ENCODE peak calls at places on chromosome X, in ten cellular contexts. U is activated CD4-positive, alpha-beta T cell treated with anti-CD3 and anti-CD28 coated beads, Interleukin-2, amount 50 U/mL, for 1 hour; Z is NCI-H1694 treated with DMSO at 0.1 percent for 48 hours; C is cardiac muscle cell; F is anterior cingulate cortex; W is stimulated activated CD8-positive, alpha-beta memory T cell treated with anti-CD3 and anti-CD28 coated beads, Interleukin-4, amount 100 ng/mL, for 48 hours; Q is progenitor cell of endocrine pancreas; M is effector CD4-positive, alpha-beta T cell; D is H9; T is omental fat pad. O is an unnamed sample.
A peak's percentile ranks its signal among the peaks of the same experiment; 100 is the strongest.

GRCh38 chrX:150150081-150150779 is 211.9 kb upstream of the EOLA2 start:
- DNase-seq in U (no peak), Z (no peak), C (no peak), F (peak; percentile 12), W (no peak), Q (no peak), M (no peak), D (no peak), T (no peak), O (no peak)

GRCh38 chrX:132169554-132169953 is 41.7 kb upstream of the FRMD7 start:
- DNase-seq in U (no peak), Z (no peak), C (no peak), F (no peak), W (no peak), Q (no peak), M (no peak), D (no peak), T (no peak), O (no peak)

GRCh38 chrX:77788050-77788449 is 2.0 kb upstream of the ATRX start:
- DNase-seq in U (no peak), Z (no peak), C (no peak), F (no peak), W (no peak), Q (no peak), M (no peak), D (no peak), T (no peak), O (no peak)

GRCh38 chrX:7083468-7084396 is 63.8 kb upstream of the STS start:
- DNase-seq in U (peak; percentile 33), Z (no peak), C (peak; percentile 87), F (no peak), W (peak; percentile 56), Q (no peak), M (peak; percentile 42), D (no peak), T (no peak), O (no peak)

GRCh38 chrX:101659601-101660063 is at the start of gene ARMCX2:
- DNase-seq in U (no peak), Z (peak; percentile 0), C (peak; percentile 72), F (peak; percentile 40), W (peak; percentile 28), Q (no peak), M (no peak), D (peak; percentile 62), T (no peak), O (peak; percentile 59)

GRCh38 chrX:46254623-46255022 is 290.6 kb downstream of the ZNF674 start:
- DNase-seq in U (no peak), Z (no peak), C (peak; percentile 12), F (no peak), W (no peak), Q (no peak), M (no peak), D (no peak), T (no peak), O (no peak)

GRCh38 chrX:97074400-97074799 is 190.7 kb downstream of the RPA4 start:
- DNase-seq in U (no peak), Z (no peak), C (no peak), F (no peak), W (no peak), Q (no peak), M (no peak), D (no peak), T (no peak), O (no peak)

GRCh38 chrX:48938721-48939416 is 18.5 kb downstream of the OTUD5 start:
- DNase-seq in U (peak; percentile 39), Z (no peak), C (no peak), F (no peak), W (peak; percentile 75), Q (no peak), M (peak; percentile 62), D (no peak), T (no peak), O (peak; percentile 24)

GRCh38 chrX:71514367-71515038 is 18.4 kb upstream of the OGT start:
- DNase-seq in U (peak; percentile 20), Z (no peak), C (no peak), F (no peak), W (peak; percentile 31), Q (no peak), M (no peak), D (no peak), T (no peak), O (no peak)

GRCh38 chrX:36986231-36986630 is 21.9 kb upstream of the FAM47C start:
- DNase-seq in U (no peak), Z (no peak), C (no peak), F (no peak), W (no peak), Q (no peak), M (no peak), D (peak; percentile 41), T (no peak), O (no peak)

GRCh38 chrX:66676413-66676812 is 37.5 kb upstream of the EDA2R start:
- DNase-seq in U (no peak), Z (no peak), C (peak; percentile 67), F (no peak), W (no peak), Q (no peak), M (no peak), D (no peak), T (no peak), O (no peak)

GRCh38 chrX:7638053-7638452 is 204.9 kb upstream of the VCX start:
- DNase-seq in U (no peak), Z (no peak), C (no peak), F (no peak), W (no peak), Q (no peak), M (no peak), D (no peak), T (no peak), O (no peak)

GRCh38 chrX:96703816-96704215 is 19.2 kb downstream of the DIAPH2 start:
- DNase-seq in U (no peak), Z (no peak), C (no peak), F (no peak), W (no peak), Q (no peak), M (no peak), D (no peak), T (no peak), O (no peak)

GRCh38 chrX:17170973-17171372 is 204.0 kb upstream of the NHS start:
- DNase-seq in U (no peak), Z (no peak), C (no peak), F (no peak), W (no peak), Q (no peak), M (no peak), D (no peak), T (no peak), O (no peak)

GRCh38 chrX:42686706-42687105 is 91.3 kb downstream of the PPP1R2C start:
- DNase-seq in U (no peak), Z (no peak), C (peak; percentile 13), F (no peak), W (no peak), Q (no peak), M (no peak), D (no peak), T (no peak), O (no peak)

GRCh38 chrX:124406294-124407013 is 60.1 kb downstream of the SH2D1A start:
- DNase-seq in U (peak; percentile 32), Z (peak; percentile 55), C (peak; percentile 74), F (no peak), W (peak; percentile 68), Q (peak; percentile 50), M (peak; percentile 48), D (no peak), T (no peak), O (peak; percentile 35)

GRCh38 chrX:130171446-130172126 is at the start of gene RAB33A:
- DNase-seq in U (peak; percentile 37), Z (no peak), C (peak; percentile 29), F (peak; percentile 66), W (peak; percentile 44), Q (no peak), M (peak; percentile 29), D (peak; percentile 41), T (no peak), O (peak; percentile 90)

GRCh38 chrX:126836195-126836594 is 16.7 kb downstream of the PRR32 start:
- DNase-seq in U (no peak), Z (no peak), C (no peak), F (no peak), W (no peak), Q (no peak), M (no peak), D (no peak), T (no peak), O (no peak)

GRCh38 chrX:13029341-13029740 is 15.1 kb downstream of the FAM9C start:
- DNase-seq in U (no peak), Z (no peak), C (peak; percentile 59), F (peak; percentile 13), W (no peak), Q (no peak), M (no peak), D (peak; percentile 53), T (no peak), O (peak; percentile 16)

GRCh38 chrX:3815896-3816664 is 102.6 kb upstream of the PRKX start:
- DNase-seq in U (peak; percentile 17), Z (no peak), C (peak; percentile 34), F (peak; percentile 24), W (peak; percentile 53), Q (peak; percentile 56), M (peak; percentile 18), D (peak; percentile 58), T (peak; percentile 27), O (peak; percentile 88)

GRCh38 chrX:86002076-86002896 is 45.1 kb downstream of the CHM start:
- DNase-seq in U (no peak), Z (no peak), C (no peak), F (no peak), W (no peak), Q (peak; percentile 29), M (no peak), D (peak; percentile 87), T (no peak), O (peak; percentile 38)

GRCh38 chrX:115232933-115233496 is 881 bp downstream of the LRCH2 start:
- DNase-seq in U (no peak), Z (no peak), C (peak; percentile 1), F (no peak), W (no peak), Q (no peak), M (no peak), D (no peak), T (no peak), O (no peak)

GRCh38 chrX:115591420-115591819 is 30.4 kb downstream of the PLS3 start:
- DNase-seq in U (no peak), Z (no peak), C (no peak), F (no peak), W (no peak), Q (no peak), M (no peak), D (no peak), T (no peak), O (no peak)

GRCh38 chrX:12956704-12957541 is 18.0 kb upstream of the TMSB4X start:
- DNase-seq in U (no peak), Z (no peak), C (peak; percentile 56), F (no peak), W (no peak), Q (no peak), M (peak; percentile 59), D (no peak), T (no peak), O (no peak)

GRCh38 chrX:71482228-71482958 is 50.5 kb upstream of the OGT start:
- DNase-seq in U (no peak), Z (no peak), C (no peak), F (no peak), W (no peak), Q (no peak), M (no peak), D (no peak), T (no peak), O (no peak)

GRCh38 chrX:56066016-56066415 is 166.1 kb upstream of the KLF8 start:
- DNase-seq in U (no peak), Z (no peak), C (no peak), F (no peak), W (no peak), Q (no peak), M (no peak), D (no peak), T (no peak), O (no peak)

GRCh38 chrX:152138388-152138784 is at the start of gene MAGEA10:
- DNase-seq in U (no peak), Z (peak; percentile 57), C (no peak), F (no peak), W (no peak), Q (no peak), M (no peak), D (no peak), T (no peak), O (no peak)

GRCh38 chrX:108312011-108312410 is 126.2 kb downstream of the COL4A6 start:
- DNase-seq in U (no peak), Z (no peak), C (no peak), F (no peak), W (no peak), Q (no peak), M (no peak), D (no peak), T (no peak), O (no peak)